ENCODE peak calls at places on chromosomes 4 and X, in ten cellular contexts. H is lung; A is lower lobe of right lung; V is CD8-positive, alpha-beta memory T cell; W is ovary; R is tibial nerve; K is suprapubic skin; Y is aorta; Z is transverse colon; C is psoas muscle. D is an unnamed sample.

GRCh38 chr4:173346074-173346473 is 11.9 kb upstream of the HMGB2 start:
- DNase-seq in H (no peak), A (no peak), V (no peak), W (no peak), R (no peak), K (no peak), Y (no peak), Z (no peak), C (no peak), D (peak; percentile 16)

GRCh38 chrX:82813671-82814078 is 694.4 kb upstream of the POU3F4 start:
- DNase-seq in H (no peak), A (no peak), V (no peak), W (no peak), R (no peak), K (no peak), Y (no peak), Z (no peak), C (no peak), D (peak; percentile 47)

GRCh38 chrX:8721536-8721935 is 10.4 kb downstream of the ANOS1 start:
- DNase-seq in H (no peak), A (no peak), V (no peak), W (no peak), R (no peak), K (no peak), Y (no peak), Z (no peak), C (no peak), D (no peak)

GRCh38 chr4:181959121-181959520 is 284.1 kb upstream of the TENM3 start:
- DNase-seq in H (no peak), A (no peak), V (no peak), W (no peak), R (no peak), K (no peak), Y (no peak), Z (no peak), C (no peak), D (no peak)

GRCh38 chr4:89072921-89073320 is 15.9 kb upstream of the FAM13A start:
- DNase-seq in H (no peak), A (no peak), V (no peak), W (no peak), R (no peak), K (no peak), Y (no peak), Z (no peak), C (no peak), D (no peak)

GRCh38 chr4:25313194-25313895 is 771 bp downstream of the ZCCHC4 start:
- DNase-seq in H (no peak), A (no peak), V (no peak), W (no peak), R (no peak), K (no peak), Y (no peak), Z (no peak), C (no peak), D (peak; percentile 20)

GRCh38 chr4:102564399-102564921 is 63.3 kb downstream of the NFKB1 start:
- DNase-seq in H (no peak), A (no peak), V (no peak), W (no peak), R (no peak), K (no peak), Y (no peak), Z (no peak), C (no peak), D (no peak)

GRCh38 chrX:37834937-37835336 is 12.4 kb downstream of the DYNLT3 start:
- DNase-seq in H (no peak), A (no peak), V (no peak), W (no peak), R (no peak), K (no peak), Y (no peak), Z (no peak), C (no peak), D (no peak)

GRCh38 chr4:8087921-8088495 is 70.6 kb downstream of the ABLIM2 start:
- DNase-seq in H (no peak), A (no peak), V (no peak), W (no peak), R (no peak), K (no peak), Y (no peak), Z (no peak), C (peak; percentile 18), D (no peak)

GRCh38 chr4:8086751-8087445 is 71.7 kb downstream of the ABLIM2 start:
- DNase-seq in H (no peak), A (no peak), V (no peak), W (no peak), R (no peak), K (no peak), Y (no peak), Z (no peak), C (peak; percentile 15), D (no peak)

GRCh38 chr4:8084031-8084660 is 74.5 kb downstream of the ABLIM2 start:
- DNase-seq in H (no peak), A (peak; percentile 18), V (no peak), W (no peak), R (no peak), K (no peak), Y (no peak), Z (no peak), C (peak; percentile 10), D (no peak)

GRCh38 chr4:8084712-8085490 is 73.7 kb downstream of the ABLIM2 start:
- DNase-seq in H (no peak), A (no peak), V (no peak), W (no peak), R (no peak), K (no peak), Y (no peak), Z (no peak), C (peak; percentile 9), D (no peak)

DNA sequence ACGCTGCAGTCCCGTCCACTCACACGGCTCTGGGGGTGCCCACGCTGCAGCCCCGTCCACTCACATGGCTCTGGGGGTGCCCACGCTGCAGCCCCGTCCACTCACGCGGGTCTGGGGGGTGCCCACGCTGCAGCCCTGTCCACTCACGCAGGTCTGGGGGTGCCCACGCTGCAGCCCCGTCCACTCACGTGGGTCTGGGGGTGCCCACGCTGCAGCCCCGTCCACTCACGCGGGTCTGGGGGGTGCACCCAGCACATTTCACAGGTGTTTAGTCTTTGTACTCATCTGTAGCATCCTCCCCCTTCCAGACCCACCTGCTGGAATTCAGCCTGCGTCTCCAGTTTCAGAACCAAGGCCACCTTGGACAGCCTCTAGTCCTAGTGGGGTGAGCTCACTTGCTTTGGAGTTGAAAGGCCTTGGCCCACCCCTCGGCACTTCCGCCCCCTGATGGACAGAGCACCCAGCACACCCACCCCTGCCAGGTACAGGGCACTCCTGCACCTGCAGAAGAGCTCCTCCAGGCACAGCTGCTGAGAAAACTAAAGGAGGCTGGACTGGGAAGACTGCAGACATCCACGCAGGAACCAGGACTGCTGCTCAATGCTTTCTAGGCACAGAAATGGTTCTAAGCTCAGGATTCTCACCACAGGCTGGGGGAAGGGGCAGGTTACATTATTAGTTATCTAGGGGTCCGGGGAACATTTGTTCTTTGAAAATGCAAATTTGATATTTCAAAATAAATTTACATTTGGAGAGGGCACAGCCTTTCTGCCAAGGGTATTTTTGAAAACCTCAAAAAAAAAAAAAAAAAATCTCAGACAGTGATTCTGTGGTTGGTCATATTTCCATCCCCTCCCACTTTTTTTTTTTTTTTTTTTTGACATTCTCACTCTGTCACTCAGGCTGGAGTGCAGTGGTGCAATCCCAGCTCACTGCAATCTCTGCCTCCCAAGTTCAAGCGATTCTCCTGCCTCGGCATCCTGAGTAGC is 72.8 kb downstream of the ABLIM2 start:
- DNase-seq in H (no peak), A (no peak), V (no peak), W (no peak), R (no peak), K (no peak), Y (no peak), Z (no peak), C (peak; percentile 7), D (peak; percentile 46)
- H3K4me1 ChIP-seq in H (no peaks in the 10 kb centered on the region), A (no peaks in the 10 kb centered on the region), V (no peaks in the 10 kb centered on the region), W (no peaks in the 10 kb centered on the region), R (peaks cover 12% of the 10 kb centered on the region), K (peaks cover 3% of the 10 kb centered on the region), Y (no peaks in the 10 kb centered on the region), Z (peaks cover 3% of the 10 kb centered on the region), C (peaks cover 3% of the 10 kb centered on the region), D (no peaks in the 10 kb centered on the region)

GRCh38 chr4:150581206-150581605 is 745 bp upstream of the MAB21L2 start:
- DNase-seq in H (no peak), A (no peak), V (no peak), W (no peak), R (no peak), K (no peak), Y (no peak), Z (no peak), C (no peak), D (no peak)

GRCh38 chr4:150582881-150583286 is 933 bp downstream of the MAB21L2 start:
- DNase-seq in H (no peak), A (no peak), V (no peak), W (no peak), R (no peak), K (no peak), Y (no peak), Z (no peak), C (no peak), D (no peak)

GRCh38 chr4:150581611-150582010 is 340 bp upstream of the MAB21L2 start:
- DNase-seq in H (no peak), A (no peak), V (no peak), W (no peak), R (no peak), K (no peak), Y (no peak), Z (peak; percentile 64), C (no peak), D (no peak)

GRCh38 chr4:150583287-150584197 is 1.6 kb downstream of the MAB21L2 start:
- DNase-seq in H (no peak), A (peak; percentile 46), V (no peak), W (no peak), R (no peak), K (peak; percentile 52), Y (peak; percentile 53), Z (peak; percentile 29), C (peak; percentile 13), D (no peak)

GRCh38 chr4:150582101-150582565 is at the start of gene MAB21L2:
- DNase-seq in H (no peak), A (no peak), V (no peak), W (no peak), R (no peak), K (no peak), Y (no peak), Z (no peak), C (no peak), D (no peak)
- H3K4me3 ChIP-seq in H (peak within 1 kb of the TSS; percentile 8), A (peak within 1 kb of the TSS; percentile 45), V (no peak within 1 kb of the TSS), W (peak within 1 kb of the TSS; percentile 27), R (peak within 1 kb of the TSS; percentile 32), K (peak within 1 kb of the TSS; percentile 36), Y (no peak within 1 kb of the TSS), Z (peak within 1 kb of the TSS; percentile 52), C (peak within 1 kb of the TSS; percentile 46), D (no peak within 1 kb of the TSS)

GRCh38 chr4:176726803-176727202 is 65.9 kb downstream of the VEGFC start:
- DNase-seq in H (no peak), A (no peak), V (no peak), W (peak; percentile 40), R (no peak), K (no peak), Y (no peak), Z (no peak), C (no peak), D (no peak)
- H3K36me3 ChIP-seq in H (no peaks in the 10 kb centered on the region), A (no peaks in the 10 kb centered on the region), V (no peaks in the 10 kb centered on the region), W (no peaks in the 10 kb centered on the region), R (no peaks in the 10 kb centered on the region), K (no peaks in the 10 kb centered on the region), Y (peaks cover 2% of the 10 kb centered on the region), Z (no peaks in the 10 kb centered on the region), C (no peaks in the 10 kb centered on the region), D (no peaks in the 10 kb centered on the region)

DNA sequence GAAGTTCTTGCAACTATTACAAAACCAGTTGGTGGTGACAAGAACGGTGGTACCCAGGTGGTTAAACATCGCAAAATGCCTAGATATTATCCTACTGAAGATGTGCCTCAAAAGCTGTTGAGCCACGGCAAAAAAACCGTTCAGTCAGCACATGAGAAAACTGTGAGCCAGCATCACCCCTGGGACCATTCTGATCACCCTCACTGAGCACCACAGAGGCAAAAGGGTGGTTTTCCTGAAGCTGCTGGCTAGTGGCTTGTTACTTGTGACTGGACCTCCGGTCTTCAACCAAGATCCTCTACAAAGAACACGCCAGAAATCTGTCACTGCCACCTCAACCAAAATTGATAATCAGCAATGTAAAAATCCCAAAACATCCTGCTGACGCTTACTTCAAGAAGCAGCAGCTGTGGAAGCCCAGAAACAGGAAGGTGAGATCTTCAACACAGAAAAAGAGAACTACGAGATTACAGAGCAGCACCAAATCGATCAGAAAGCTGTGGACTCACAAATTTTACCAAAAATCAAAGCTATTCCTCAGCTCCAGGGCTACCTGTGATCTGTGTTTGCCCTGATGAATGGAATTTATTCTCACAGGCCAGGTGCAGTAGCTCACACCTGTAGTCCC is 21.4 kb upstream of the SLC10A6 start:
- DNase-seq in H (no peak), A (no peak), V (no peak), W (no peak), R (no peak), K (no peak), Y (no peak), Z (no peak), C (no peak), D (no peak)
- H3K4me1 ChIP-seq in H (no peaks in the 10 kb centered on the region), A (no peaks in the 10 kb centered on the region), V (no peaks in the 10 kb centered on the region), W (no peaks in the 10 kb centered on the region), R (no peaks in the 10 kb centered on the region), K (no peaks in the 10 kb centered on the region), Y (no peaks in the 10 kb centered on the region), Z (no peaks in the 10 kb centered on the region), C (no peaks in the 10 kb centered on the region), D (no peaks in the 10 kb centered on the region)

D was measured in Caco-2.